ENCODE peak calls at places on chromosomes 13 and 19, in four cellular contexts. G is IMR-90, I is heart left ventricle, S is foreskin fibroblast. Z is an unnamed sample.

GRCh38 chr13:20069956-20070355 is 90.9 kb downstream of the GJA3 start:
- DNase-seq in G (no peak), I (no peak), S (no peak), Z (no peak)

GRCh38 chr13:22848539-22849052 is 332.2 kb upstream of the SGCG start:
- DNase-seq in G (no peak), I (no peak), S (no peak), Z (no peak)

GRCh38 chr13:91216928-91217700 is 130.4 kb upstream of the MIR17HG start:
- DNase-seq in G (no peak), I (no peak), S (no peak), Z (no peak)

GRCh38 chr13:30409911-30410704 is 12.2 kb upstream of the UBE2L5 start:
- DNase-seq in G (peak), I (no peak), S (peak), Z (peak)

GRCh38 chr13:21583496-21583895 is 20.5 kb downstream of the MICU2 start:
- DNase-seq in G (peak), I (no peak), S (peak), Z (no peak)

GRCh38 chr13:111472083-111472482 is 151.6 kb downstream of the TEX29 start:
- DNase-seq in G (no peak), I (no peak), S (no peak), Z (no peak)

GRCh38 chr13:113059891-113060290 is 45.7 kb upstream of the F7 start:
- DNase-seq in G (no peak), I (no peak), S (no peak), Z (no peak)

GRCh38 chr13:36850790-36851438 is 31.9 kb downstream of the RFXAP start:
- DNase-seq in G (no peak), I (no peak), S (no peak), Z (no peak)

GRCh38 chr13:45361596-45362206 is 20.7 kb upstream of the TPT1 start:
- DNase-seq in G (peak), I (no peak), S (peak), Z (no peak)

GRCh38 chr19:38375098-38375493 is 725 bp downstream of the PSMD8 start:
- DNase-seq in G (peak), I (no peak), S (no peak), Z (no peak)

GRCh38 chr19:44777715-44778347 is at the start of gene CBLC:
- DNase-seq in G (no peak), I (no peak), S (no peak), Z (no peak)

GRCh38 chr13:79307866-79308298 is 98.2 kb downstream of the RBM26 start:
- DNase-seq in G (peak), I (peak), S (peak), Z (no peak)

GRCh38 chr19:33687761-33688656 is 66.3 kb downstream of the CHST8 start:
- DNase-seq in G (no peak), I (no peak), S (no peak), Z (no peak)

GRCh38 chr13:111855016-111855590 is 211.8 kb upstream of the SOX1 start:
- DNase-seq in G (no peak), I (no peak), S (no peak), Z (no peak)

GRCh38 chr19:29590278-29590677 is 15.8 kb upstream of the POP4 start:
- DNase-seq in G (no peak), I (no peak), S (no peak), Z (no peak)

GRCh38 chr13:112245179-112245724 is 130.9 kb upstream of the SPACA7 start:
- DNase-seq in G (no peak), I (no peak), S (no peak), Z (no peak)

GRCh38 chr19:7373862-7374261 is 25.1 kb downstream of the ARHGEF18 start:
- DNase-seq in G (no peak), I (no peak), S (no peak), Z (no peak)

GRCh38 chr13:107867701-107868661 is 347.4 kb downstream of the LIG4 start:
- DNase-seq in G (peak), I (no peak), S (no peak), Z (no peak)

GRCh38 chr19:32682317-32682716 is 6.7 kb downstream of the RGS9BP start:
- DNase-seq in G (no peak), I (no peak), S (no peak), Z (no peak)

GRCh38 chr13:110388141-110388943 is 81.3 kb downstream of the COL4A2 start:
- DNase-seq in G (peak), I (peak), S (no peak), Z (peak)

GRCh38 chr19:39796000-39796498 is 17.4 kb downstream of the LEUTX start:
- DNase-seq in G (no peak), I (no peak), S (no peak), Z (no peak)

DNA sequence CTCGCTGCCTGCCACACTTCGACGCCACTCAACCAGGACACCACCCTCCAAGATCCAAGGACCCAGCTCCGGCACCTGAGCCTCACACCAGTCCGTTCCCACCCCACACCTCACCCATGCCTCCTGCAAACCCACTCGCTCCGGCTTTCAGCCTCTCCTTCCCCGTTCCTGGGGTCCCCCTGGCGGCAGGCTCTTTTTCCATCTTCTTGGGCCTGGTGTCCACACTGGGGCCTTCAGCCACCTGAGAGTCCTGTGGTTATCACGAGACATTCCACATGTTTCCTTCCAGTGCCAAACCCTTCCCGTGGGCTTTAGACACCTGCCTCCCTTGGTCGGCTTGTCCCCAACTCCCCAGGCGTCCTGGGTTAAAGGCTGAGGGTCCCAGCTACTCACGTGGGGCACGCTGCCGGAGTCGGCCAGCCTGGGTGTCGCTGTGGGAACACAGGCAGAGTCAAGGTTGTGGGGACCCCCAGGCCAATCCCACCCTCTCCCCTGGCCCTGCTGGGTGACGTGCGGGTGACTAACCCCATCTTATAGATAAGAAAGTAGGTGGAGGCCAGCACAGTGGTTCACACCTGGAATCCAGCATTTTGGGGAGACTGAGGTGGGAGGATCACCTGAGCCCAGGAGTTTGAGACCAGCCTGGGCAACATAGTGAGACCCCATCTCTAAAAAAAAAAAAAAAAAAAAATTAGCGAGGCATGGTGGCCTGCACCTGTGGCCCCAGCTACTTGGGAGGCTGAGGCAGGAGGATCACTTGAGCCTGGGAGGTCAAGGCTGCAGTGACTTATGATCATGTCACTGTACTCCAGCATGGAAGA is 2.0 kb downstream of the JSRP1 start:
- DNase-seq in G (peak), I (no peak), S (no peak), Z (peak)
- H3K4me3 ChIP-seq in G (no peak), I (no peak), S (no peak), Z (peak)

GRCh38 chr19:3969435-3970312 is 1.2 kb downstream of the DAPK3 start:
- DNase-seq in G (peak), I (no peak), S (peak), Z (peak)

GRCh38 chr19:3970313-3970807 is 539 bp downstream of the DAPK3 start:
- DNase-seq in G (no peak), I (no peak), S (no peak), Z (no peak)

GRCh38 chr19:3975144-3975543 is 4.2 kb upstream of the DAPK3 start:
- DNase-seq in G (no peak), I (no peak), S (no peak), Z (peak)

GRCh38 chr19:3968556-3969434 is 2.1 kb downstream of the DAPK3 start:
- DNase-seq in G (peak), I (peak), S (peak), Z (peak)

GRCh38 chr19:3970808-3971598 is at the start of gene DAPK3:
- DNase-seq in G (peak), I (peak), S (peak), Z (peak)
- TF ChIP-seq CTCF in G (no peak), I (no peak), S (no peak), Z (peak)

GRCh38 chr19:49475995-49476880 is 2.2 kb downstream of the FLT3LG start:
- DNase-seq in G (no peak), I (no peak), S (no peak), Z (no peak)
- H3K4me3 ChIP-seq in G (no peak), I (no peak), S (no peak), Z (no peak)

GRCh38 chr13:96967248-96967745 is 27.0 kb downstream of the OXGR1 start:
- DNase-seq in G (no peak), I (no peak), S (no peak), Z (no peak)
- TF ChIP-seq CTCF in G (peak), I (peak), S (no peak), Z (no peak)

DNA sequence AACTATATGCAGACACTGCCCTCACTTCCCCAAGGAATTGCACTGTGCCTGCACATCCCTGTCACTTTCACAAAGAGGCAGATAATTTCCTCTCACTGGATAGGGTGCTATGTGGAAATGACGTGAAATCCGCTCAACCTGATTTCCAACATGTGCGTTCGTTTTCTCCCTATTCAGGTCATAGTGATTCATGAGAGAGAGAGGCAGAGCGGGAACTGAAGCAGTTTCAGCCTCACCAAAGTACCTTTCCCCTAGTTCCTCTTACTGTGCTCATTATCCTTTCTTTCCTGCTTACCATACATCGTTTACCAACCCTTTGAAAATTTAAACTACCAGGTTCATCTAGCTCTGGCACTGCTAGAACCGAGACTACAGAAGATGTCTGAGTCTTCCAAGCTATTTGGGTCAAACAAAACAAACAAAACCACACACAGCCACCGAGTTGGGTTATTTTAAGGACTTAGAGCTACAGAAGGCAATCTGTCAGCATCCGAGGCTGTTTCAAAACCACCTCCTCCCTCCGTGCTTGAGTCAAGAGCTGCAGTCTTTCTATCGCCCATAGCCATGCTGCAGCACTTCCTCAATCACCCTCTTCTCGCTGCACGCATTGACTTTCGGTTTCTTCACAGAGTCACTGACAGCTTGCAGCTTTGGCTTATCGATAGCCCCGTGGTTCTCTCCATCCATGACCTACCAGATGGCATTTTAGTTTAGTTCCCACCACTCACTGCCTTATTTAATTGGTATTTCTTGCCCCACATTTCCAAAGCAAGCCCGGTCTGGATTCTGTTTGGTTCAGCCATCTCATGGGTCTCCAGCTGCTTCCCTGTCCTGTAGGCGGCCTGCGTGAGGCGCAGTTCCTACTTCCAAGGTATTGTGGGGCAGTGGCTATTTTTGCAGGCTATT is 1395.8 kb downstream of the EFNB2 start:
- DNase-seq in G (peak), I (peak), S (no peak), Z (no peak)
- H3K4me3 ChIP-seq in G (peak), I (peak), S (peak), Z (peak)

GRCh38 chr13:82634946-82635345 is 1247.3 kb downstream of the SLITRK1 start:
- DNase-seq in G (peak), I (no peak), S (peak), Z (no peak)
- TF ChIP-seq CTCF in G (no peak), I (no peak), S (no peak), Z (no peak)

DNA sequence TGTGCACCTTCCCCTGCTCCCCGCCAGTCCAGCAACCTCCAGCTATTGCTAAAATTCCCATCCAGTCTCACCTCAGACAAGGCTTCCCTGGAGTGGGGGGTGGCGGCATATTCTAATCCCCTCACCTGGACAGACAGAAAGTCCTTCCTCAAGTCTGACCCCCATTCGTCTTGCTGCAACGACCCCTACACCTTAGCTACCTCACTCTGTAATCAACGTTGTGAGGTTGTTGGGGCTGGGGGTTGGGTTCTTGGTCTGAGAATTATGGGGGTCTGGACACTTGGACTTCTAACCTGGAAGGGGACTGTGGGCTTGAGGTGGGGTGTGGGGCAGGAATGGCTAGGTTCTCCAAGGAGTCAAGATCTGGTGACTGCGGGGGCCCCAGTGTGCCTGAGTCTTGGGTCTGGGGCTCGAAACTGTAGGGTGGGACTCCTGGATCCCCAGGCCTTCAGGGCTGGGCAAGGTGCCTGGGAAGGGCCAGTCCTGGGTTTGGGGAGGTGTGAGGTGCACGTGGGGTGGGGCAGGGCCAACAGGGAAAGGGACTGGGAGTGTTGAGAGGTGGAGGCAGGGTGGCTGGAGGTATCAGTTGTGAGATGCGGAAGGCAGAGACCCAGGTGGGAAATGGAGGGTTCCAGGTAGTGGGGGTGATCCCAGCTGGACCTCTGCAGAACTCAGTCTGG is 1.3 kb downstream of the FOXA3 start:
- DNase-seq in G (no peak), I (no peak), S (no peak), Z (no peak)
- H3K4me3 ChIP-seq in G (no peak), I (no peak), S (no peak), Z (no peak)

Z was measured in gastrocnemius medialis.